ENCODE peak calls at places on chromosomes 12 and 14, in eight cellular contexts. H is effector CD8-positive, alpha-beta T cell; A is NCI-H1105; N is HuH-7.5; F is NCI-H2107; C is mucosa of gallbladder; S is HT1080; P is AG09319. L is an unnamed sample.

GRCh38 chr14:83485591-83485990 is 1951.9 kb upstream of the SEL1L start:
- DNase-seq in C (no peak), F (no peak), P (no peak), N (no peak), A (no peak), S (peak), H (no peak), L (no peak)

GRCh38 chr14:99213101-99213500 is 58.9 kb downstream of the BCL11B start:
- DNase-seq in C (no peak), N (no peak), H (no peak), P (no peak), S (no peak), F (no peak), A (no peak), L (no peak)

GRCh38 chr12:119594399-119594730 is 791 bp downstream of the TMEM233 start:
- DNase-seq in F (no peak), S (no peak), A (no peak), P (no peak), C (no peak), N (no peak), H (no peak), L (no peak)

GRCh38 chr12:71786840-71787239 is 32.2 kb downstream of the RAB21 start:
- DNase-seq in P (no peak), S (no peak), A (no peak), H (no peak), C (no peak), F (no peak), N (no peak), L (no peak)

GRCh38 chr14:71551291-71551955 is 380.8 kb upstream of the RGS6 start:
- DNase-seq in F (no peak), H (no peak), P (peak), N (no peak), S (peak), A (no peak), C (no peak), L (no peak)

GRCh38 chr12:1760566-1761382 is 59.6 kb upstream of the LRTM2 start:
- DNase-seq in H (no peak), N (no peak), P (no peak), A (no peak), F (no peak), C (no peak), S (peak), L (no peak)

GRCh38 chr14:64706552-64707193 is 2.4 kb downstream of the PLEKHG3 start:
- DNase-seq in F (no peak), P (no peak), A (no peak), N (peak), C (no peak), H (no peak), S (no peak), L (no peak)

GRCh38 chr12:85821759-85822158 is 14.4 kb downstream of the RASSF9 start:
- DNase-seq in C (no peak), S (no peak), A (no peak), P (no peak), N (peak), F (no peak), H (no peak), L (no peak)

GRCh38 chr12:129788506-129788905 is 115.3 kb downstream of the TMEM132D start:
- DNase-seq in F (no peak), C (no peak), A (no peak), H (no peak), S (peak), P (no peak), N (no peak), L (no peak)

GRCh38 chr12:98838282-98838681 is 193.2 kb downstream of the APAF1 start:
- DNase-seq in P (no peak), S (no peak), A (no peak), N (no peak), C (no peak), F (no peak), H (no peak), L (no peak)

GRCh38 chr14:67645414-67645813 is 25.7 kb downstream of the ARG2 start:
- DNase-seq in A (no peak), F (no peak), S (no peak), H (no peak), N (no peak), C (no peak), P (no peak), L (no peak)

GRCh38 chr12:62862259-62862881 is 72.6 kb downstream of the PPM1H start:
- DNase-seq in P (no peak), F (no peak), N (no peak), A (no peak), S (peak), H (no peak), C (no peak), L (no peak)

GRCh38 chr12:105825141-105825540 is 313.6 kb downstream of the NUAK1 start:
- DNase-seq in S (peak), A (no peak), N (no peak), H (no peak), F (no peak), C (no peak), P (no peak), L (no peak)

GRCh38 chr14:101495827-101496778 is 65.2 kb upstream of the DIO3 start:
- DNase-seq in P (no peak), H (no peak), N (no peak), S (no peak), A (no peak), F (no peak), C (no peak), L (no peak)

GRCh38 chr14:65211341-65211987 is 109.1 kb upstream of the MAX start:
- DNase-seq in F (no peak), N (no peak), H (no peak), C (no peak), S (peak), P (peak), A (no peak), L (no peak)

GRCh38 chr12:27272375-27273028 is 28.4 kb downstream of the STK38L start:
- DNase-seq in N (peak), C (no peak), F (peak), A (peak), P (no peak), S (no peak), H (no peak), L (no peak)

GRCh38 chr14:55339770-55340169 is 68.5 kb downstream of the FBXO34 start:
- DNase-seq in C (no peak), P (no peak), H (no peak), F (no peak), S (no peak), A (no peak), N (no peak), L (no peak)

GRCh38 chr12:52715416-52715815 is 12.1 kb upstream of the KRT77 start:
- DNase-seq in P (no peak), C (no peak), N (peak), F (no peak), H (no peak), S (peak), A (no peak), L (no peak)

GRCh38 chr14:53411110-53411509 is 258.0 kb upstream of the DDHD1 start:
- DNase-seq in P (no peak), H (no peak), F (no peak), S (peak), C (no peak), N (no peak), A (no peak), L (no peak)

GRCh38 chr12:89514751-89515150 is 9.8 kb downstream of the GALNT4 start:
- DNase-seq in N (no peak), C (no peak), H (no peak), P (no peak), A (no peak), F (no peak), S (no peak), L (no peak)

GRCh38 chr12:120342156-120342555 is 14.6 kb upstream of the PLA2G1B start:
- DNase-seq in N (no peak), P (no peak), H (no peak), A (no peak), S (no peak), F (no peak), C (no peak), L (no peak)

GRCh38 chr12:1598757-1599156 is 4.4 kb upstream of the FBXL14 start:
- DNase-seq in C (no peak), P (no peak), F (no peak), N (no peak), A (no peak), S (no peak), H (no peak), L (no peak)

GRCh38 chr12:39127401-39127800 is 222.0 kb upstream of the CPNE8 start:
- DNase-seq in P (no peak), C (no peak), S (peak), F (no peak), N (no peak), H (no peak), A (no peak), L (no peak)

GRCh38 chr12:112126916-112127315 is 1.6 kb downstream of the TRAFD1 start:
- DNase-seq in F (no peak), C (no peak), S (no peak), P (no peak), N (no peak), A (no peak), H (no peak), L (no peak)

GRCh38 chr14:21768116-21768874 is 94.7 kb upstream of the OR4E1 start:
- DNase-seq in S (peak), A (no peak), F (no peak), P (no peak), C (no peak), H (no peak), N (peak), L (no peak)

GRCh38 chr14:67547224-67547780 is 14.2 kb downstream of the PLEKHH1 start:
- DNase-seq in P (no peak), F (no peak), C (no peak), A (no peak), H (no peak), N (no peak), S (no peak), L (no peak)

GRCh38 chr12:105385141-105385540 is 54.6 kb downstream of the C12orf75 start:
- DNase-seq in H (no peak), P (no peak), N (no peak), S (no peak), C (no peak), F (no peak), A (no peak), L (no peak)

GRCh38 chr14:34498684-34499412 is 36.8 kb upstream of the SPTSSA start:
- DNase-seq in H (no peak), C (peak), N (no peak), S (peak), F (peak), P (no peak), A (peak), L (no peak)

GRCh38 chr14:101187816-101188570 is 284.5 kb upstream of the RTL1 start:
- DNase-seq in P (no peak), H (no peak), C (no peak), F (no peak), A (no peak), N (no peak), S (no peak), L (peak)

GRCh38 chr14:52078093-52078492 is 9.2 kb upstream of the NID2 start:
- DNase-seq in F (no peak), P (no peak), S (peak), C (no peak), H (no peak), A (no peak), N (no peak), L (no peak)

GRCh38 chr12:124543591-124544310 is 23.7 kb downstream of the NCOR2 start:
- DNase-seq in P (no peak), N (no peak), H (no peak), F (peak), A (peak), C (no peak), S (no peak), L (no peak)

L was measured in lung.